ENCODE peak calls at places on chromosome 1, in six cellular contexts. L, Y, I, K, X and E are unnamed samples.

GRCh38 chr1:201269900-201270410 is 13.4 kb upstream of the PKP1 start:
- DNase-seq in I (no peak), L (no peak), Y (no peak), K (no peak), X (no peak), E (no peak)

GRCh38 chr1:182069028-182069466 is 7.5 kb upstream of the ZNF648 start:
- DNase-seq in X (peak), Y (peak), L (peak), I (peak), K (peak), E (peak)

GRCh38 chr1:175072131-175072941 is 4.7 kb downstream of the TNN start:
- DNase-seq in K (peak), I (no peak), L (peak), X (peak), Y (peak), E (peak)

GRCh38 chr1:147168626-147169058 is 3.6 kb downstream of the PRKAB2 start:
- DNase-seq in I (no peak), L (peak), K (no peak), X (no peak), Y (peak), E (peak)

GRCh38 chr1:2206813-2207488 is 12.4 kb upstream of the FAAP20 start:
- DNase-seq in L (no peak), X (no peak), Y (no peak), K (no peak), I (no peak), E (no peak)

GRCh38 chr1:165329104-165329503 is 27.4 kb downstream of the LMX1A start:
- DNase-seq in K (no peak), L (no peak), X (no peak), I (no peak), Y (no peak), E (no peak)

GRCh38 chr1:241208910-241209414 is 148.0 kb downstream of the RGS7 start:
- DNase-seq in K (no peak), X (no peak), Y (no peak), I (no peak), L (no peak), E (no peak)

GRCh38 chr1:176541663-176542062 is 78.7 kb downstream of the PAPPA2 start:
- DNase-seq in L (no peak), Y (no peak), X (no peak), K (no peak), I (no peak), E (no peak)